ENCODE peak calls at places on chromosomes 11 and 22, in four cellular contexts. One of them, this sample, is unnamed.

GRCh38 chr11:125743681-125744080 is 2.4 kb upstream of the PATE1 start:
- DNase-seq in GM23248: peak; percentile 17
- DNase-seq in cardiac muscle cell: no peak
- DNase-seq in mesenchymal stem cell: no peak
- DNase-seq in this sample: no peak

GRCh38 chr11:2661173-2662023 is 38.4 kb downstream of the KCNQ1OT1 start:
- DNase-seq in cardiac muscle cell: no peak
- DNase-seq in mesenchymal stem cell: no peak
- DNase-seq in GM23248: no peak
- DNase-seq in this sample: no peak

GRCh38 chr22:27591060-27591459 is 210.5 kb downstream of the MN1 start:
- DNase-seq in GM23248: no peak
- DNase-seq in mesenchymal stem cell: no peak
- DNase-seq in cardiac muscle cell: no peak
- DNase-seq in this sample: no peak

GRCh38 chr11:59833602-59834001 is 11.7 kb downstream of the CBLIF start:
- DNase-seq in GM23248: no peak
- DNase-seq in cardiac muscle cell: no peak
- DNase-seq in mesenchymal stem cell: no peak
- DNase-seq in this sample: no peak

GRCh38 chr11:70540196-70540595 is 141.9 kb downstream of the CTTN start:
- DNase-seq in mesenchymal stem cell: no peak
- DNase-seq in cardiac muscle cell: no peak
- DNase-seq in GM23248: no peak
- DNase-seq in this sample: no peak

GRCh38 chr22:19068784-19069271 is 53.4 kb downstream of the DGCR2 start:
- DNase-seq in mesenchymal stem cell: no peak
- DNase-seq in cardiac muscle cell: no peak
- DNase-seq in GM23248: no peak
- DNase-seq in this sample: no peak

GRCh38 chr11:119982517-119983239 is 155.2 kb downstream of the TRIM29 start:
- DNase-seq in cardiac muscle cell: no peak
- DNase-seq in mesenchymal stem cell: no peak
- DNase-seq in GM23248: no peak
- DNase-seq in this sample: peak; percentile 44

GRCh38 chr11:126357969-126358762 is 2.7 kb downstream of the ST3GAL4 start:
- DNase-seq in GM23248: peak; percentile 45
- DNase-seq in mesenchymal stem cell: no peak
- DNase-seq in cardiac muscle cell: no peak
- DNase-seq in this sample: no peak

GRCh38 chr11:64077607-64078006 is 41.9 kb downstream of the FLRT1 start:
- DNase-seq in mesenchymal stem cell: no peak
- DNase-seq in cardiac muscle cell: no peak
- DNase-seq in GM23248: no peak
- DNase-seq in this sample: no peak

GRCh38 chr22:42711281-42711731 is 9.4 kb downstream of the A4GALT start:
- DNase-seq in cardiac muscle cell: no peak
- DNase-seq in mesenchymal stem cell: no peak
- DNase-seq in GM23248: no peak
- DNase-seq in this sample: no peak

GRCh38 chr22:26398741-26399153 is 30.3 kb upstream of the ASPHD2 start:
- DNase-seq in cardiac muscle cell: peak; percentile 73
- DNase-seq in GM23248: peak; percentile 91
- DNase-seq in mesenchymal stem cell: peak; percentile 70
- DNase-seq in this sample: peak; percentile 54

GRCh38 chr11:28674432-28675076 is 566.4 kb downstream of the METTL15 start:
- DNase-seq in cardiac muscle cell: peak; percentile 21
- DNase-seq in GM23248: peak; percentile 83
- DNase-seq in mesenchymal stem cell: peak; percentile 65
- DNase-seq in this sample: peak; percentile 42

GRCh38 chr22:27669798-27670599 is 131.6 kb downstream of the MN1 start:
- DNase-seq in cardiac muscle cell: no peak
- DNase-seq in mesenchymal stem cell: peak; percentile 63
- DNase-seq in GM23248: peak; percentile 17
- DNase-seq in this sample: no peak

GRCh38 chr11:36105743-36106581 is 162.1 kb downstream of the LDLRAD3 start:
- DNase-seq in cardiac muscle cell: no peak
- DNase-seq in GM23248: no peak
- DNase-seq in mesenchymal stem cell: no peak
- DNase-seq in this sample: no peak

GRCh38 chr11:109362059-109362458 is 59.9 kb upstream of the C11orf87 start:
- DNase-seq in mesenchymal stem cell: no peak
- DNase-seq in GM23248: peak; percentile 27
- DNase-seq in cardiac muscle cell: no peak
- DNase-seq in this sample: no peak

GRCh38 chr11:8383627-8384026 is 119.9 kb upstream of the LMO1 start:
- DNase-seq in GM23248: no peak
- DNase-seq in mesenchymal stem cell: no peak
- DNase-seq in cardiac muscle cell: no peak
- DNase-seq in this sample: no peak

GRCh38 chr11:110795124-110795624 is 82.9 kb upstream of the ARHGAP20 start:
- DNase-seq in GM23248: no peak
- DNase-seq in cardiac muscle cell: no peak
- DNase-seq in mesenchymal stem cell: no peak
- DNase-seq in this sample: no peak

GRCh38 chr22:41873391-41873790 is 40.5 kb downstream of the SREBF2 start:
- DNase-seq in GM23248: no peak
- DNase-seq in cardiac muscle cell: no peak
- DNase-seq in mesenchymal stem cell: no peak
- DNase-seq in this sample: no peak

GRCh38 chr11:135075740-135076139 is 663.7 kb upstream of the B3GAT1 start:
- DNase-seq in mesenchymal stem cell: peak; percentile 32
- DNase-seq in GM23248: peak; percentile 57
- DNase-seq in cardiac muscle cell: peak; percentile 22
- DNase-seq in this sample: peak; percentile 87

GRCh38 chr11:119861160-119861559 is 132.2 kb upstream of the NECTIN1 start:
- DNase-seq in cardiac muscle cell: no peak
- DNase-seq in GM23248: no peak
- DNase-seq in mesenchymal stem cell: no peak
- DNase-seq in this sample: no peak

GRCh38 chr22:43789452-43789851 is 22.7 kb downstream of the EFCAB6 start:
- DNase-seq in cardiac muscle cell: no peak
- DNase-seq in mesenchymal stem cell: peak; percentile 72
- DNase-seq in GM23248: peak; percentile 99
- DNase-seq in this sample: peak; percentile 70

GRCh38 chr22:50186789-50187523 is 1.2 kb downstream of the TRABD start:
- DNase-seq in GM23248: peak; percentile 70
- DNase-seq in cardiac muscle cell: peak; percentile 18
- DNase-seq in mesenchymal stem cell: peak; percentile 51
- DNase-seq in this sample: no peak

GRCh38 chr11:63663809-63664208 is 7.4 kb downstream of the ATL3 start:
- DNase-seq in cardiac muscle cell: no peak
- DNase-seq in GM23248: peak; percentile 88
- DNase-seq in mesenchymal stem cell: peak; percentile 55
- DNase-seq in this sample: no peak

GRCh38 chr11:128929468-128929867 is 13.2 kb downstream of the TP53AIP1 start:
- DNase-seq in GM23248: no peak
- DNase-seq in mesenchymal stem cell: no peak
- DNase-seq in cardiac muscle cell: no peak
- DNase-seq in this sample: no peak

GRCh38 chr11:9678576-9678975 is 14.7 kb downstream of the SWAP70 start:
- DNase-seq in cardiac muscle cell: no peak
- DNase-seq in GM23248: no peak
- DNase-seq in mesenchymal stem cell: no peak
- DNase-seq in this sample: no peak

GRCh38 chr11:110087820-110088534 is 5.2 kb upstream of the ZC3H12C start:
- DNase-seq in GM23248: peak; percentile 72
- DNase-seq in cardiac muscle cell: no peak
- DNase-seq in mesenchymal stem cell: peak; percentile 76
- DNase-seq in this sample: no peak

GRCh38 chr11:58788355-58789023 is 56.0 kb downstream of the GLYATL2 start:
- DNase-seq in cardiac muscle cell: peak; percentile 62
- DNase-seq in mesenchymal stem cell: peak; percentile 47
- DNase-seq in GM23248: peak; percentile 78
- DNase-seq in this sample: peak; percentile 28

GRCh38 chr11:55673860-55674259 is 11.9 kb downstream of the OR4C6 start:
- DNase-seq in cardiac muscle cell: no peak
- DNase-seq in GM23248: no peak
- DNase-seq in mesenchymal stem cell: no peak
- DNase-seq in this sample: no peak

GRCh38 chr11:55669376-55669775 is 7.4 kb downstream of the OR4C6 start:
- DNase-seq in cardiac muscle cell: no peak
- DNase-seq in mesenchymal stem cell: no peak
- DNase-seq in GM23248: no peak
- DNase-seq in this sample: no peak
- H3K4me1 ChIP-seq in cardiac muscle cell: no peaks in the 10 kb centered on the region
- H3K4me1 ChIP-seq in mesenchymal stem cell: no peaks in the 10 kb centered on the region
- H3K4me1 ChIP-seq in GM23248: no peaks in the 10 kb centered on the region
- H3K4me1 ChIP-seq in this sample: no peaks in the 10 kb centered on the region

DNA sequence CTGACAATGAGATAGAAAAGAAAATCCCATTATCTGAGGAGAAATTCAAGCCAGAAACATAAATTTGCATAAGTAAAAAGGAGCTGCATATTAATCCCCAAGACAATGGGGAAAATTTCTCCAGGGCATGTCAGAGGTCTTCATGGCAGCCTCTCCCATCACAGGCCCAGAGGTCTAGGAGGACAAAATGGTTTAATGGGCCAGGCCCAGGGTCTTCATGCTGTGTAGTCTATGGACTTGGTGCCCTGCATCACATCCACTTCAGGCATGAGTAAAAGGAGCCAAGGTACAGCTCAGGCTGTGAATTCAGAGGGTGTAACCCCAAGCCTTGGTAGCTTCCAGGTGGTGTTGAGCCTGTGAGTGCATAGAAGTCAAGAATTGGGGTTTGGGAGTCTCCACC is 1097.2 kb upstream of the RAG2 start:
- DNase-seq in mesenchymal stem cell: no peak
- DNase-seq in GM23248: no peak
- DNase-seq in cardiac muscle cell: no peak
- DNase-seq in this sample: no peak
- H3K4me1 ChIP-seq in mesenchymal stem cell: no peaks in the 10 kb centered on the region
- H3K4me1 ChIP-seq in GM23248: no peaks in the 10 kb centered on the region
- H3K4me1 ChIP-seq in cardiac muscle cell: no peaks in the 10 kb centered on the region
- H3K4me1 ChIP-seq in this sample: no peaks in the 10 kb centered on the region

DNA sequence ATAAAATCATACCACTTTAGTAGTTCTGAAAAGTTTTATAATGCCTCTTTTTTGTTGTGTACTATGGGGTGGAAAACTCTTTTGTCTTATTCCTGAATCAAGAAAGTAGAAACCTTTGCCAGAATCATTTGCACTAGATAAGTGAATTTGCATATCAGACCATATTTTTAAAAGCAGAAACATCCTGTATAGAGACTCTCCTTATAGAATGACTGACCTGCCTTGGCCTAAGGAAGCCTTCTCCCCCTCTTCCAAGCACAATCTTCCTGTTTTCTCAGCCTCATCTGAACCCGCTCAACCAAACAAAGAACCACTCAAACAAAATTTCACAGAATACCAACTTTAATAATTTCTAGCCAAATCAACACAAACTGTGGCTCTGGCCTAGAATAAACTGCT is 60.3 kb downstream of the SIK3 start:
- DNase-seq in mesenchymal stem cell: no peak
- DNase-seq in GM23248: no peak
- DNase-seq in cardiac muscle cell: no peak
- DNase-seq in this sample: no peak
- H3K4me1 ChIP-seq in mesenchymal stem cell: no peaks in the 10 kb centered on the region
- H3K4me1 ChIP-seq in GM23248: peaks cover 29% of the 10 kb centered on the region
- H3K4me1 ChIP-seq in cardiac muscle cell: peaks cover 14% of the 10 kb centered on the region
- H3K4me1 ChIP-seq in this sample: peaks cover 3% of the 10 kb centered on the region

DNA sequence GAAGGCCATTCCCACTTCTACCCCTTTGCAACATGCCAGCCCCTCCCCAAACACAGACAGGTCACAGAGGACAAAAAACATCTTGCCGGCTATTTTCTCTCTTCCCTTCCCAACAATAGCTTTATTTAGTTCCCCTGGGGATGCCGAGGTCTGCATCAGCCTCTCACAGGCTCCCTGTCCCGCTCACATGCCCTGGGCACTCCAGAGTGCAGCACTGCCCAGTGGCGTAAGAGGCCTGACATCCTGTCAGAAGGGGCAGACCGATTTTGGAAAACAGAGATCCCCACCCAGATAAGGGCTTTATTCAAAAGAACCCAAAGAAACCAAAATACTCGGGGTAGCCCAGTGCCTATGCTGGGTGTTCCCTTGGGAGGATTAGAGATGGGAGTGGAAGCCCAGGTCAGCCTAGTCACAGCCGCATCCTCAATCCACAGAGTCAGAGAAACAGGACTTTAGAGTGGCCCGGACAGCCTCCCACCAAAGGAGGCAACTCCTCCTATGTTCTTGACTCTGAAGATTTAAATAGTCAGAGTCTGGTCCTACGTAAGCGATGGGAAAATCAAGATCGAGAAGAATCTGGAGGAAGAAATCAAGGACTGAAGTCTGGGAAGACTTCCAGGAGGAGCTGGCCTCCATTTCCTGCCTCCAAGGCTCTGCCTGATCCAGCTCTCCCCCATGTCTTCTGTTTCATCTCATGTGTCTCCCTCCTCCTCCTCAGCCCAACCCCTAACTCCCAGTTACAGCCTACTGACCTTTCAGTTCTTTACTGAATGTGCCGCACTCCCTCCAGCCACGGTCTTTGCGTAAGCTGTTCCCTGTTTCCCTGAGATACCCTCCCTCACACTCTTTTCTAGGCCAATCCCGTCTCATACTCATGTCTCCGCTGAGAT is 129.3 kb downstream of the FBXO7 start:
- DNase-seq in cardiac muscle cell: no peak
- DNase-seq in mesenchymal stem cell: no peak
- DNase-seq in GM23248: no peak
- DNase-seq in this sample: no peak
- H3K4me1 ChIP-seq in cardiac muscle cell: no peaks in the 10 kb centered on the region
- H3K4me1 ChIP-seq in mesenchymal stem cell: no peaks in the 10 kb centered on the region
- H3K4me1 ChIP-seq in GM23248: no peaks in the 10 kb centered on the region
- H3K4me1 ChIP-seq in this sample: no peaks in the 10 kb centered on the region

GRCh38 chr22:45905924-45906865 is 70.8 kb downstream of the WNT7B start:
- DNase-seq in mesenchymal stem cell: peak; percentile 21
- DNase-seq in cardiac muscle cell: peak; percentile 21
- DNase-seq in GM23248: peak; percentile 91
- DNase-seq in this sample: no peak

GRCh38 chr22:45906946-45907345 is 70.0 kb downstream of the WNT7B start:
- DNase-seq in GM23248: no peak
- DNase-seq in mesenchymal stem cell: no peak
- DNase-seq in cardiac muscle cell: no peak
- DNase-seq in this sample: no peak

GRCh38 chr22:45907996-45908395 is 69.0 kb downstream of the WNT7B start:
- DNase-seq in cardiac muscle cell: no peak
- DNase-seq in GM23248: no peak
- DNase-seq in mesenchymal stem cell: no peak
- DNase-seq in this sample: no peak

GRCh38 chr22:45908961-45909360 is 68.0 kb downstream of the WNT7B start:
- DNase-seq in GM23248: no peak
- DNase-seq in cardiac muscle cell: no peak
- DNase-seq in mesenchymal stem cell: no peak
- DNase-seq in this sample: no peak

GRCh38 chr22:45907378-45907777 is 69.6 kb downstream of the WNT7B start:
- DNase-seq in mesenchymal stem cell: no peak
- DNase-seq in GM23248: no peak
- DNase-seq in cardiac muscle cell: no peak
- DNase-seq in this sample: no peak
- H3K4me1 ChIP-seq in mesenchymal stem cell: peaks cover 41% of the 10 kb centered on the region
- H3K4me1 ChIP-seq in GM23248: peaks cover 9% of the 10 kb centered on the region
- H3K4me1 ChIP-seq in cardiac muscle cell: no peaks in the 10 kb centered on the region
- H3K4me1 ChIP-seq in this sample: no peaks in the 10 kb centered on the region

DNA sequence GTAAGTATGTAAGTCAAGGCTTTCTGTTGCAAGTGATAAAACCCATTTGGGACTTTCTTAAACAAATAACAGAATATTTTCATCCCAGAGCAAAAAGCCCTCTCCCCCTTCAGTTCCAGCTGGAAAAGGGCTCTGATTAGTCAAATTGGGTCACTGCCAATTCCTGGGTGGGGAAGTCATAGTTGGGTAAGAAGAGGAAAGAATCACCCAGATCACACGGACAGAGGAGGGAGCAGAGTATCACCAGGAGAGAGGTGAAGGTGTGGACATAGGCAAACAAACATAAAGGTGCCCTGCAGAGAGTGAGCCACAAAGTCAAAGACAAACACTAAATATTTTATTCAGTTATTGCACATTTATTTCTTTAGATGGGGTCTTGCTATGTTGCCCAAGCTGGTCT is 36.3 kb upstream of the SORL1 start:
- DNase-seq in mesenchymal stem cell: no peak
- DNase-seq in GM23248: peak; percentile 19
- DNase-seq in cardiac muscle cell: no peak
- DNase-seq in this sample: no peak
- H3K4me1 ChIP-seq in mesenchymal stem cell: no peaks in the 10 kb centered on the region
- H3K4me1 ChIP-seq in GM23248: peaks cover 8% of the 10 kb centered on the region
- H3K4me1 ChIP-seq in cardiac muscle cell: peaks cover 8% of the 10 kb centered on the region
- H3K4me1 ChIP-seq in this sample: no peaks in the 10 kb centered on the region

This sample was measured in BE2C.